ENCODE peak calls at places on chromosomes 6 and 20, in five cellular contexts. N, Y, C, F and Q are unnamed samples.

GRCh38 chr6:108902389-108902792 is 54.2 kb downstream of the ARMC2 start:
- DNase-seq in F (peak), C (no peak), Y (no peak), N (no peak), Q (no peak)

GRCh38 chr20:50283922-50284810 is 93.5 kb downstream of the CEBPB start:
- DNase-seq in C (no peak), F (peak), N (no peak), Y (no peak), Q (no peak)

GRCh38 chr6:118216751-118217150 is 309.7 kb downstream of the SLC35F1 start:
- DNase-seq in Y (no peak), C (no peak), N (no peak), F (peak), Q (no peak)

GRCh38 chr6:9711313-9711712 is 703.6 kb downstream of the TFAP2A start:
- DNase-seq in N (no peak), Y (no peak), F (no peak), C (no peak), Q (no peak)

GRCh38 chr20:56625837-56626236 is 3.3 kb upstream of the TFAP2C start:
- DNase-seq in F (no peak), N (no peak), Y (no peak), C (peak), Q (no peak)

GRCh38 chr6:26556263-26557070 is 18.3 kb downstream of the HMGN4 start:
- DNase-seq in F (peak), Y (peak), N (no peak), C (peak), Q (no peak)

GRCh38 chr20:40467703-40468411 is 221.2 kb downstream of the MAFB start:
- DNase-seq in F (no peak), Y (no peak), N (no peak), C (no peak), Q (no peak)

GRCh38 chr20:50017576-50018248 is 34.9 kb downstream of the SNAI1 start:
- DNase-seq in C (no peak), N (no peak), Y (no peak), F (no peak), Q (no peak)

GRCh38 chr20:22861990-22862389 is 173.1 kb upstream of the SSTR4 start:
- DNase-seq in F (peak), Y (no peak), C (no peak), N (no peak), Q (no peak)

GRCh38 chr6:139708342-139709199 is 334.1 kb upstream of the CITED2 start:
- DNase-seq in F (peak), Y (peak), C (no peak), N (no peak), Q (no peak)

GRCh38 chr6:48755315-48755714 is 644.3 kb upstream of the PTCHD4 start:
- DNase-seq in C (no peak), Y (no peak), N (no peak), F (no peak), Q (no peak)

GRCh38 chr6:110075406-110075805 is 97.3 kb downstream of the GPR6 start:
- DNase-seq in C (no peak), N (no peak), F (peak), Y (no peak), Q (no peak)

GRCh38 chr6:12957321-12958051 is 240.9 kb downstream of the PHACTR1 start:
- DNase-seq in C (peak), N (no peak), Y (peak), F (peak), Q (no peak)

GRCh38 chr6:25136879-25137278 is 142.3 kb upstream of the CARMIL1 start:
- DNase-seq in C (no peak), F (peak), N (no peak), Y (no peak), Q (no peak)

GRCh38 chr20:61724376-61724775 is 341.3 kb downstream of the TAF4 start:
- DNase-seq in N (no peak), C (peak), Y (no peak), F (peak), Q (no peak)

GRCh38 chr6:44652551-44652950 is 265.0 kb downstream of the CDC5L start:
- DNase-seq in F (peak), C (no peak), N (no peak), Y (no peak), Q (no peak)

GRCh38 chr6:90136850-90137249 is 159.8 kb downstream of the BACH2 start:
- DNase-seq in C (no peak), F (no peak), Y (no peak), N (no peak), Q (no peak)

GRCh38 chr6:23655502-23655901 is 470.5 kb upstream of the NRSN1 start:
- DNase-seq in C (no peak), N (no peak), Y (no peak), F (no peak), Q (no peak)

GRCh38 chr6:2848851-2849250 is 7.2 kb upstream of the SERPINB1 start:
- DNase-seq in C (peak), F (no peak), Y (no peak), N (peak), Q (peak)

GRCh38 chr6:30826961-30827342 is 57.4 kb upstream of the DDR1 start:
- DNase-seq in N (no peak), Y (no peak), F (peak), C (peak), Q (no peak)

GRCh38 chr6:3422457-3422816 is 34.4 kb downstream of the SLC22A23 start:
- DNase-seq in Y (no peak), C (no peak), N (no peak), F (no peak), Q (no peak)